ENCODE peak calls at places on chromosomes 16 and 17, in seven cellular contexts. I, F, Z, C, U, P and X are unnamed samples.

GRCh38 chr16:13397126-13397525 is 495.7 kb downstream of the SHISA9 start:
- DNase-seq in I (no peak), F (no peak), Z (no peak), C (no peak), U (no peak), P (no peak), X (no peak)

GRCh38 chr17:50424246-50425000 is 1.6 kb upstream of the ACSF2 start:
- DNase-seq in I (no peak), F (peak), Z (no peak), C (no peak), U (no peak), P (no peak), X (no peak)

GRCh38 chr16:69217433-69217832 is 30.5 kb downstream of the SNTB2 start:
- DNase-seq in I (no peak), F (peak), Z (no peak), C (no peak), U (peak), P (peak), X (no peak)

GRCh38 chr17:7004398-7005253 is 7.8 kb upstream of the RNASEK start:
- DNase-seq in I (no peak), F (peak), Z (no peak), C (peak), U (no peak), P (peak), X (peak)

GRCh38 chr16:49183911-49184310 is 97.7 kb downstream of the CBLN1 start:
- DNase-seq in I (peak), F (no peak), Z (no peak), C (no peak), U (peak), P (no peak), X (no peak)

GRCh38 chr17:7885357-7886226 is 3.0 kb upstream of the CHD3 start:
- DNase-seq in I (peak), F (no peak), Z (no peak), C (peak), U (no peak), P (peak), X (peak)

GRCh38 chr16:11072420-11073153 is 128.2 kb downstream of the CLEC16A start:
- DNase-seq in I (no peak), F (no peak), Z (no peak), C (no peak), U (no peak), P (no peak), X (no peak)

GRCh38 chr16:17125671-17126070 is 345.1 kb downstream of the XYLT1 start:
- DNase-seq in I (no peak), F (no peak), Z (no peak), C (no peak), U (no peak), P (no peak), X (no peak)

GRCh38 chr16:3513892-3514600 is 13.2 kb downstream of the CLUAP1 start:
- DNase-seq in I (no peak), F (peak), Z (no peak), C (no peak), U (no peak), P (no peak), X (no peak)

GRCh38 chr17:67435122-67435521 is 58.0 kb downstream of the PITPNC1 start:
- DNase-seq in I (peak), F (no peak), Z (no peak), C (no peak), U (no peak), P (no peak), X (no peak)

GRCh38 chr16:34050787-34051320 is 591.4 kb downstream of the TP53TG3F start:
- DNase-seq in I (no peak), F (no peak), Z (no peak), C (no peak), U (no peak), P (no peak), X (no peak)

GRCh38 chr16:76293980-76294690 is 16.9 kb downstream of the CNTNAP4 start:
- DNase-seq in I (no peak), F (no peak), Z (no peak), C (no peak), U (no peak), P (no peak), X (no peak)

GRCh38 chr16:63217011-63217410 is 1180.8 kb upstream of the CDH8 start:
- DNase-seq in I (no peak), F (no peak), Z (no peak), C (no peak), U (no peak), P (no peak), X (no peak)

GRCh38 chr16:12393208-12393607 is 410.5 kb downstream of the CPPED1 start:
- DNase-seq in I (no peak), F (no peak), Z (no peak), C (no peak), U (no peak), P (no peak), X (no peak)

GRCh38 chr16:12390644-12391043 is 413.0 kb downstream of the CPPED1 start:
- DNase-seq in I (no peak), F (no peak), Z (no peak), C (no peak), U (no peak), P (no peak), X (no peak)

GRCh38 chr16:12390074-12390473 is 413.5 kb downstream of the SNX29 start:
- DNase-seq in I (no peak), F (no peak), Z (no peak), C (no peak), U (no peak), P (no peak), X (no peak)

GRCh38 chr16:12391974-12392373 is 411.7 kb downstream of the CPPED1 start:
- DNase-seq in I (no peak), F (no peak), Z (no peak), C (no peak), U (no peak), P (no peak), X (no peak)

GRCh38 chr16:12392585-12393089 is 411.1 kb downstream of the CPPED1 start:
- DNase-seq in I (peak), F (no peak), Z (no peak), C (no peak), U (no peak), P (no peak), X (no peak)
- TF ChIP-seq CTCF in I (no peak), F (no peak), Z (no peak), C (no peak), U (no peak), P (no peak), X (peak)

DNA sequence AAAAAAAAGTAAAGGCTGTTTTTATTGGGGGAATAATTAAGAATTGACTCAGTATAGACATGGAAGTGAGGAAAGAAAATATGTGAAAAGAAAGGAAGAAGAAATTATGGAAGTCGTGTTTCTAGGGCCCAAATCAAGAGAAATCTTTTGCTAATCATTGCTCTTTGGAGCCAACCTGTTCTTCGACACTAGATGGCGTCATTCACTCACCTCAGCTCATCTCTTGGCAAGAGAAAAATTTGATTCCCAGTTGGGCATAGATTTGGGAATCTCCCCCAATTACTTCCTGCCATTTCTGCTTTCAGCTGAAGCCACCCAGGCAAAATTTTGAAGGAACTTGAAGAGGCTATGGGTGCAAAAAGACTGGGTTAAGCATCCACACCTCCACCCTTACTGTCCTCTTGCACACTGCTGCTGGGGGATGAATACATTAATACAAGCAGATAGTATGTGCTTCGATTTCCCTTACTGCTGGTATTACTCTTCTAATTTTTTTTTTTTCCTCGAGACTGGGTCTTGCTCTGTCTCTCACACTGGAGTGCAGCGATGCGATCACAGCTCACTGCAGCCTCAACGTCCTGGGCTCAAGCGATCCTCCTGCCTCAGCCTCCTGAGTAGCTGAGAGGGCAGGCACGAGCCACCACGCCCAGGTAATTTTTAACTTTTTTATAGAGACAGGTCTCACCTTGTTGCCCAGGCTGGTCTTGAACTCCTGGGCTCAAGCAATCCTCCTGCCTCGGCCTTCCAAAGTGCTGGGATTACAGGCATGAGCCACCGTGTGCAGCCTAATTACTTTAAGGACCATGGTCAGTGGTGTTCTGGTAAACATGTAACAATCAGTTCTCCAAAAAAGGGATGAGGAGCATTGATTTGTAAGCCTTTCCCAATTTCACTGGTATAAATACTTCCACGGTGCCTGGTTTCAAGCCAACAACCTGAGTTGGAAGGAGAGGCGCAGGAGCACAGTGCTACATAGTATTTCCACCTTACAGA is 13.5 kb downstream of the PSMD7 start:
- DNase-seq in I (no peak), F (peak), Z (no peak), C (no peak), U (peak), P (peak), X (peak)
- TF ChIP-seq CTCF in I (peak), F (peak), Z (no peak), C (peak), U (peak), P (peak), X (peak)

GRCh38 chr17:41864498-41864836 is 756 bp downstream of the KLHL11 start:
- DNase-seq in I (no peak), F (no peak), Z (no peak), C (no peak), U (no peak), P (no peak), X (no peak)

GRCh38 chr17:41863074-41863843 is 2.0 kb downstream of the KLHL11 start:
- DNase-seq in I (no peak), F (no peak), Z (no peak), C (no peak), U (no peak), P (no peak), X (no peak)

GRCh38 chr17:41865596-41865893 is 322 bp upstream of the KLHL11 start:
- DNase-seq in I (no peak), F (no peak), Z (no peak), C (no peak), U (no peak), P (no peak), X (no peak)

GRCh38 chr17:41868568-41868967 is 3.3 kb upstream of the KLHL11 start:
- DNase-seq in I (no peak), F (no peak), Z (no peak), C (no peak), U (no peak), P (no peak), X (no peak)

GRCh38 chr17:41864837-41865595 is at the start of gene KLHL11:
- DNase-seq in I (peak), F (peak), Z (peak), C (peak), U (peak), P (peak), X (peak)
- TF ChIP-seq CTCF in I (no peak), F (no peak), Z (no peak), C (no peak), U (no peak), P (no peak), X (no peak)

DNA sequence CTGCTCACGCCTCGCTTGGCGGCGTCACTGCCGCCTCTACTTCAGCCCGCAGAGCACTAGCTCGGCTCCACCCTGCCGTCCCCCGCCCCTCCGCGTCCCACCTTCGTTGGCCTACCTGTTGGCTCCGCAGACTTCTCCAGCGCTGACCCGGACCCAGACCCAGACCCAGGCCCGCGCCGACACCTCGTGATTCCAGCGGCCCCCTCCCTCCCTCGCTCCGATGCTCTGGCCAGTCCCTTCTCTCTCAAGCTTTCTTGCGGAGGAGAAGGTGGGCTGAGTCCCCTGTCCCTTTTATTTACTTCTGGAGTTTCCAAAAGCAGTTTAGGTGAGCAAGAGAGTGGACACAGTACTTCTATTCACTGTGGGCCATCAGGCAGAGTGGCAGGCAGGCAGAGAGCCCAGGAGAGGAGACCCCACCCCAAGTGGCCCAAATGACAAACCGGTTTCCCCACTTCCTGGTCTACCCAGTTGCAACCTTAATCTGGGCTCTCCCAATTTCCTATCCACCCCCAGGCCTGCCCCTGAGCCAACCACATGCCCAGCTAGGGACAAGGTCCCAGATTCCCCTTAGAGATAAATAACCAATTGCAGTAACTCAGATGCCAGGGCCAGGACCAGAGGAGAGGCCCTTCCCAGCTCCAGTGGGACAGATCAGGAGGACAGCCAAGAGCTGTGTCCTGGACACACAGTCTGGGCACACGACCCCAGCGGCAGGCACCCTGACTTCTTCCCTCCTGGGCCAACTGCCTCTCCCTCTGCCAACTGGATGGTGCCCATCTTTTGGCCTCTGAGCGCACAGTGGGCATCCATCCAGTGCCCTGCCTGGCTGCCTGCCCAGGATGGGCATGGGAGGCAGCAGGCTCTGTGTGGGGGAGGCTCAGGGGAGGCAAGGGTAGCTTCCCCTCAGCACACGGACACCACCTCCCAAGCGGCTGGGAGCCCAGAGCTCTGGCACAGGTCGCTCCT is 1.2 kb upstream of the SRCIN1 start:
- DNase-seq in I (no peak), F (peak), Z (no peak), C (peak), U (no peak), P (no peak), X (no peak)
- TF ChIP-seq CTCF in I (peak), F (peak), Z (no peak), C (no peak), U (peak), P (no peak), X (no peak)

GRCh38 chr16:66154801-66155200 is 211.7 kb upstream of the CDH5 start:
- DNase-seq in I (no peak), F (no peak), Z (no peak), C (no peak), U (no peak), P (no peak), X (no peak)

GRCh38 chr16:66146689-66147330 is 219.7 kb upstream of the CDH5 start:
- DNase-seq in I (no peak), F (no peak), Z (no peak), C (no peak), U (no peak), P (no peak), X (no peak)

GRCh38 chr16:66147338-66147737 is 219.2 kb upstream of the CDH5 start:
- DNase-seq in I (no peak), F (no peak), Z (no peak), C (no peak), U (no peak), P (no peak), X (no peak)

GRCh38 chr16:66152841-66153525 is 213.5 kb upstream of the CDH5 start:
- DNase-seq in I (no peak), F (no peak), Z (no peak), C (no peak), U (no peak), P (no peak), X (no peak)

GRCh38 chr16:66150691-66151090 is 215.8 kb upstream of the CDH5 start:
- DNase-seq in I (peak), F (no peak), Z (no peak), C (no peak), U (no peak), P (no peak), X (no peak)
- TF ChIP-seq CTCF in I (no peak), F (no peak), Z (no peak), C (no peak), U (no peak), P (no peak), X (no peak)

GRCh38 chr16:86252596-86252995 is 257.7 kb upstream of the FOXF1 start:
- DNase-seq in I (peak), F (no peak), Z (no peak), C (no peak), U (no peak), P (peak), X (no peak)
- TF ChIP-seq CTCF in I (peak), F (peak), Z (no peak), C (no peak), U (no peak), P (peak), X (peak)

DNA sequence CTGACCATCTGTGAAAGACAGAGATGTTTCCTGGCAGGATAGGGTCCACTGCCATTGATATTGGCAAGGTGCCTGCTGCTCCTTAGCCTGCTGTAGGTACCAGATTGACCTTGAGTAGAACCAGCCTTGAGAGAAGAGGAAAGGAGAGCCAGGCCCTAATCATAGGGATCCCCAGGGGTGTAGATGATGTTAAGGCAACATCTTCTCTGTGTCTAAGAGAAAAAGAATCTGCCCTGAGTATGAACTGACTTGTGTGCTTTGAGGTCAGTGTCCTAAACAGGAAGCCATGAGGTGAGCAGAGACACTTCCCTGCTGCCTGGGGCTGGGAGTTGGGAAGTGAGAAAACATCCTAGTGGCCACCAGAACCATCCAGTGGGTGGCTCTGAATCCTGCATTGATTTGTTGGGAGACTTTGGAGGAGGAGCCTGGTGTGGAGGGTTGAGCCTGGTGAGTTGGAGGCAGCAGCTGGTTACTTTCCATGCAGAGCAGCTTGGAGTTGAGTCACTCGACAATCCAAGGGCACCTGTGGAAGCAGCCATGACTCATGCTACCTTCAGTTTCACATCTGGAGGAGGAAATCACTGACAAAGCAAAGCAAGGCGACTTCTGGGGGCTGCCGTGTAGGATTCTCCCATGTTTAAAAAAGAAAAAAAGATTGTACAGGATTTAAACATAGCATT is 47.8 kb downstream of the BMERB1 start:
- DNase-seq in I (peak), F (peak), Z (no peak), C (no peak), U (peak), P (peak), X (no peak)
- TF ChIP-seq CTCF in I (no peak), F (no peak), Z (no peak), C (no peak), U (no peak), P (no peak), X (no peak)

GRCh38 chr17:44761932-44762810 is 3.4 kb downstream of the ADAM11 start:
- DNase-seq in I (no peak), F (no peak), Z (no peak), C (no peak), U (no peak), P (no peak), X (no peak)
- TF ChIP-seq CTCF in I (no peak), F (no peak), Z (no peak), C (no peak), U (no peak), P (no peak), X (no peak)

GRCh38 chr17:1535737-1536136 is 19.3 kb upstream of the INPP5K start:
- DNase-seq in I (no peak), F (no peak), Z (no peak), C (no peak), U (no peak), P (no peak), X (no peak)

GRCh38 chr17:1529863-1530262 is 13.5 kb upstream of the INPP5K start:
- DNase-seq in I (no peak), F (no peak), Z (no peak), C (no peak), U (no peak), P (no peak), X (no peak)

GRCh38 chr17:1533649-1534325 is 17.4 kb upstream of the INPP5K start:
- DNase-seq in I (no peak), F (no peak), Z (no peak), C (no peak), U (no peak), P (no peak), X (no peak)

DNA sequence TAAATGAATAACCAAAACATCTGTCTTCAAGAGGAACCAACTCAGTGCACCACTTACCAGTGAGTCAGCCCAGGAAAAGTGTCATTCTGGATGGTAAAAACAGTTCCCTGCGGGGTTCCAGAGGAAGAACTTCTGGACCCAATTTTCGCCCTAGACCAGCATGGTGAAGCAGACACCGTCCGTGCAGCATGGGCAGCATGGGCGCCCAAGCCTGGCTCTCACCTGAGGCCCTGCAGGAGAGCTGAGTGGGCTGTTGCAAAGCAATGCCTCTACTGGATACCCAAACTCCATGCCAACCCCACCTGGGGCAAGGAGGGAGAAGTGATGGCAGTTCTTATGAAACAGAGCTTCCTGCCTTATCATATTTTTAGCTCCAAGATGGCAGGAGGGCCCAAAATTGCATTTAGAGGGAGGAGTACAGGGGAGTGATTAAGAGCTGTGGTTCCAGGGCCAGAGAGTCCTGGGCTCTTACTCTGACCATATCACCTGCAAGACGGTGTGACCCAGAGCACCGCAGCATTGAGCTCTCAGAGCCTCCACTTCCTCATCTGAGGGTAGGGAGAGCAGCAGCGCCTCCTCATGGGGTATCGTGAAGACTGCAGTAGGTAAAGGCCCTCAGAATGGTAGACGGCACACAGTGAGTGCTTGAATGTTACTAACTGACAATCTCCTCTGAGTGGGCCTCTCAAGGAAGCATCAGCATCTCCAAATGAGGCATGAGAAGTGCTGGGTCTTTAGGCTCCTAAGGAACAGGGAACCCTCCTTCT is 16.6 kb upstream of the INPP5K start:
- DNase-seq in I (no peak), F (no peak), Z (no peak), C (peak), U (no peak), P (no peak), X (no peak)
- TF ChIP-seq CTCF in I (peak), F (no peak), Z (no peak), C (peak), U (no peak), P (peak), X (peak)